ENCODE peak calls at places on chromosome 10, in four cellular contexts. One of them, this sample, is unnamed.

GRCh38 chr10:100340948-100341847 is 5.8 kb upstream of the SCD start:
- DNase-seq in CD8-positive, alpha-beta memory T cell: no peak
- DNase-seq in CD8-positive, alpha-beta T cell: no peak
- DNase-seq in left ventricle myocardium inferior: peak; percentile 25
- DNase-seq in this sample: peak; percentile 84

GRCh38 chr10:91472911-91473310 is 62.8 kb downstream of the HECTD2 start:
- DNase-seq in CD8-positive, alpha-beta memory T cell: no peak
- DNase-seq in CD8-positive, alpha-beta T cell: no peak
- DNase-seq in left ventricle myocardium inferior: no peak
- DNase-seq in this sample: no peak

GRCh38 chr10:132715791-132716680 is 69.9 kb downstream of the NKX6-2 start:
- DNase-seq in CD8-positive, alpha-beta memory T cell: no peak
- DNase-seq in CD8-positive, alpha-beta T cell: no peak
- DNase-seq in left ventricle myocardium inferior: peak; percentile 5
- DNase-seq in this sample: peak; percentile 25

GRCh38 chr10:31476088-31476487 is 157.1 kb downstream of the ZEB1 start:
- DNase-seq in CD8-positive, alpha-beta memory T cell: no peak
- DNase-seq in CD8-positive, alpha-beta T cell: no peak
- DNase-seq in left ventricle myocardium inferior: no peak
- DNase-seq in this sample: no peak

GRCh38 chr10:90857635-90858488 is at the start of gene HTR7:
- DNase-seq in CD8-positive, alpha-beta memory T cell: peak; percentile 63
- DNase-seq in CD8-positive, alpha-beta T cell: peak; percentile 44
- DNase-seq in left ventricle myocardium inferior: peak; percentile 65
- DNase-seq in this sample: peak; percentile 89

GRCh38 chr10:102186128-102186527 is 33.9 kb downstream of the NOLC1 start:
- DNase-seq in CD8-positive, alpha-beta memory T cell: no peak
- DNase-seq in CD8-positive, alpha-beta T cell: no peak
- DNase-seq in left ventricle myocardium inferior: no peak
- DNase-seq in this sample: no peak

GRCh38 chr10:108544500-108545120 is 1378.7 kb downstream of the XPNPEP1 start:
- DNase-seq in CD8-positive, alpha-beta memory T cell: no peak
- DNase-seq in CD8-positive, alpha-beta T cell: no peak
- DNase-seq in left ventricle myocardium inferior: peak; percentile 33
- DNase-seq in this sample: peak; percentile 58

GRCh38 chr10:24208661-24209420 is at the start of gene KIAA1217:
- DNase-seq in CD8-positive, alpha-beta memory T cell: no peak
- DNase-seq in CD8-positive, alpha-beta T cell: no peak
- DNase-seq in left ventricle myocardium inferior: peak; percentile 65
- DNase-seq in this sample: peak; percentile 78

GRCh38 chr10:853017-853416 is 78.5 kb downstream of the LARP4B start:
- DNase-seq in CD8-positive, alpha-beta memory T cell: no peak
- DNase-seq in CD8-positive, alpha-beta T cell: no peak
- DNase-seq in left ventricle myocardium inferior: no peak
- DNase-seq in this sample: no peak

GRCh38 chr10:84293574-84294016 is 34.8 kb upstream of the CCSER2 start:
- DNase-seq in CD8-positive, alpha-beta memory T cell: no peak
- DNase-seq in CD8-positive, alpha-beta T cell: no peak
- DNase-seq in left ventricle myocardium inferior: no peak
- DNase-seq in this sample: no peak

DNA sequence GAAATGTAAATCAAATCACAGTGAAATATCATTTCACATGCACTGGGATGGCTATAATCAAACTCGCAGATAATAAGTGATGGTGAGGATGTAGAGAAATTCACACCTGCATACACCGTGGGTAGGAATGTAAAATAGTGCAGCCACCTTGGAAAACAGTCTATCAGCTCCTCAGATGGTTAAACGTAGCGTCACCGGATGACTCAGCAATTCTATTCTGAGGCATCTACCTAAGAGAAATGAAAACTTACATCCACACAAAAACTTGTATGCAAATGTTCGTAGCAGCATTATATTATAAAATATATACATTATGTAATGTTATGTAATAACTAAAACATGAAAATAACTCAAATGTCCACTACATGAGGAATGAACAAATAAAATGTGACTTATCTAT is 38.9 kb downstream of the SH3PXD2A start:
- DNase-seq in CD8-positive, alpha-beta memory T cell: no peak
- DNase-seq in CD8-positive, alpha-beta T cell: no peak
- DNase-seq in left ventricle myocardium inferior: no peak
- DNase-seq in this sample: no peak
- H3K4me1 ChIP-seq in CD8-positive, alpha-beta memory T cell: no peaks in the 10 kb centered on the region
- H3K4me1 ChIP-seq in CD8-positive, alpha-beta T cell: no peaks in the 10 kb centered on the region
- H3K4me1 ChIP-seq in left ventricle myocardium inferior: peaks cover 72% of the 10 kb centered on the region
- H3K4me1 ChIP-seq in this sample: peaks cover 1% of the 10 kb centered on the region

DNA sequence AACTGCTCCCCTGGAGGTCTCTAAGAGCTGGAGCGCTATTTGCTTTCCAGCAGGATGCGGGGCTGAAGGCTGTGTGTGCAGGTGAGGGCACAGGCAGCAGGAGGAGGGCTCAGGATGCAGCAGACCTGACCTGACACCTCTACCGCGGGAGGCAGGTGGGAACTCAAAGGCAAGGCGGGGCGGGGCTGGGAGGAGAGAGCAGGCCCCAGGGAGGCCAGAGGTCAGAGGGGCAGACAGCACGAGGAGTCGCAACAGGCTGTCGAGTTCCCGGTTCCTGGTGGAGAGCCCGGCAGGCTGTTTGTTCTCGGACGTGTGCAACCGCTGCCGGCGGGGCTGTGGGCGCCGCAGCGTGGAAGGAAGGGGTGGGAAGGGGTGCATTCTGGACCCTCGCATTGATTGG is 7.9 kb upstream of the CRTAC1 start:
- DNase-seq in CD8-positive, alpha-beta memory T cell: no peak
- DNase-seq in CD8-positive, alpha-beta T cell: no peak
- DNase-seq in left ventricle myocardium inferior: no peak
- DNase-seq in this sample: no peak
- H3K27me3 ChIP-seq in CD8-positive, alpha-beta memory T cell: peaks cover 35% of the 10 kb centered on the region
- H3K27me3 ChIP-seq in CD8-positive, alpha-beta T cell: peaks cover 16% of the 10 kb centered on the region
- H3K27me3 ChIP-seq in left ventricle myocardium inferior: peaks cover 97% of the 10 kb centered on the region
- H3K27me3 ChIP-seq in this sample: no peaks in the 10 kb centered on the region

GRCh38 chr10:59047180-59047579 is 129.3 kb upstream of the PHYHIPL start:
- DNase-seq in CD8-positive, alpha-beta memory T cell: no peak
- DNase-seq in CD8-positive, alpha-beta T cell: no peak
- DNase-seq in left ventricle myocardium inferior: no peak
- DNase-seq in this sample: no peak

DNA sequence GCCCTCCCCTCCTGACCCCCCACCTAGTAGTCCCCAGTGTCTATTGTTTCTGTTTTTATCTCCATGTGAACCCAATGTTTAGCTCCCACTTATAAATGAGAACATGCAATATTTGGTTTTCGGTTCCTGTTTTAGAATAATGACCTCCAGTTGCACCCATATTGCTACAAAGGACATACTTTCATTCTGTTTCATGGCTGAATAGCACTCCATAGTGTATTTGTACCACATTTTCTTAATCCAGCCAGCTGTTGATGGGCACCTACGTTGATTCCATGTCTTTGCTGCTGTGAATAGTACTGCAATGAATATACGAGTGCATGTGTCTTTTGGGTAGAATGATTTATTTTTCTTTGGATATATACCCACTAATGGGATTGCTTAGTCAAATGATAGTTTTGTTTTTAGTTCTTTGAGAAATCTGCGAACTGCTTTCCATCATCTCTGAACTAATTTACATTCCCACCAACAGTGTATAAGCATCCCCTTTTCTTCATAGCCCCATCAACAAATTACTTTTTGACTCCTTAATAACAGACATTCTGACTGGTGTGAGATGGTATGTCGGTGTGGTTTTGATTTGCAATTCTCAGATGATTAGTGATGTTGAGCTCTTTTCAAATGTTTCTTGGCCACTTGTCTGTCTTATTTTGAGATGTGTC is 128.4 kb upstream of the PHYHIPL start:
- DNase-seq in CD8-positive, alpha-beta memory T cell: no peak
- DNase-seq in CD8-positive, alpha-beta T cell: no peak
- DNase-seq in left ventricle myocardium inferior: no peak
- DNase-seq in this sample: no peak
- H3K4me1 ChIP-seq in CD8-positive, alpha-beta memory T cell: no peaks in the 10 kb centered on the region
- H3K4me1 ChIP-seq in CD8-positive, alpha-beta T cell: no peaks in the 10 kb centered on the region
- H3K4me1 ChIP-seq in left ventricle myocardium inferior: no peaks in the 10 kb centered on the region
- H3K4me1 ChIP-seq in this sample: no peaks in the 10 kb centered on the region

GRCh38 chr10:96292971-96293909 is 11.0 kb upstream of the DNTT start:
- DNase-seq in CD8-positive, alpha-beta memory T cell: no peak
- DNase-seq in CD8-positive, alpha-beta T cell: no peak
- DNase-seq in left ventricle myocardium inferior: no peak
- DNase-seq in this sample: no peak

GRCh38 chr10:96295475-96295874 is 8.8 kb upstream of the DNTT start:
- DNase-seq in CD8-positive, alpha-beta memory T cell: no peak
- DNase-seq in CD8-positive, alpha-beta T cell: no peak
- DNase-seq in left ventricle myocardium inferior: no peak
- DNase-seq in this sample: no peak

GRCh38 chr10:96299383-96299782 is 4.9 kb upstream of the DNTT start:
- DNase-seq in CD8-positive, alpha-beta memory T cell: no peak
- DNase-seq in CD8-positive, alpha-beta T cell: no peak
- DNase-seq in left ventricle myocardium inferior: no peak
- DNase-seq in this sample: no peak

GRCh38 chr10:96301616-96302015 is 2.6 kb upstream of the DNTT start:
- DNase-seq in CD8-positive, alpha-beta memory T cell: no peak
- DNase-seq in CD8-positive, alpha-beta T cell: no peak
- DNase-seq in left ventricle myocardium inferior: no peak
- DNase-seq in this sample: no peak

GRCh38 chr10:96298362-96298761 is 5.9 kb upstream of the DNTT start:
- DNase-seq in CD8-positive, alpha-beta memory T cell: no peak
- DNase-seq in CD8-positive, alpha-beta T cell: no peak
- DNase-seq in left ventricle myocardium inferior: peak; percentile 17
- DNase-seq in this sample: no peak
- H3K27me3 ChIP-seq in CD8-positive, alpha-beta memory T cell: peaks cover 2% of the 10 kb centered on the region
- H3K27me3 ChIP-seq in CD8-positive, alpha-beta T cell: no peaks in the 10 kb centered on the region
- H3K27me3 ChIP-seq in left ventricle myocardium inferior: peaks cover 75% of the 10 kb centered on the region
- H3K27me3 ChIP-seq in this sample: peaks cover 3% of the 10 kb centered on the region

GRCh38 chr10:63260860-63261251 is 127.7 kb downstream of the NRBF2 start:
- DNase-seq in CD8-positive, alpha-beta memory T cell: no peak
- DNase-seq in CD8-positive, alpha-beta T cell: no peak
- DNase-seq in left ventricle myocardium inferior: no peak
- DNase-seq in this sample: no peak
- H3K4me1 ChIP-seq in CD8-positive, alpha-beta memory T cell: peaks cover 81% of the 10 kb centered on the region
- H3K4me1 ChIP-seq in CD8-positive, alpha-beta T cell: peaks cover 76% of the 10 kb centered on the region
- H3K4me1 ChIP-seq in left ventricle myocardium inferior: peaks cover 96% of the 10 kb centered on the region
- H3K4me1 ChIP-seq in this sample: peaks cover 4% of the 10 kb centered on the region

This sample was measured in aorta.